ENCODE peak calls at places on chromosomes 5 and 9, in eight cellular contexts. One of them, this sample, is unnamed.

GRCh38 chr5:93793159-93793781 is 51.9 kb upstream of the POU5F2 start:
- DNase-seq in H9: no peak
- DNase-seq in bronchial epithelial cell: peak; percentile 19
- DNase-seq in type B pancreatic cell: no peak
- DNase-seq in natural killer cell: no peak
- DNase-seq in glutamatergic neuron: no peak
- DNase-seq in tibial artery: no peak
- DNase-seq in OCI-LY7: no peak
- DNase-seq in this sample: no peak

GRCh38 chr9:130034570-130034969 is 8.4 kb downstream of the FNBP1 start:
- DNase-seq in natural killer cell: no peak
- DNase-seq in bronchial epithelial cell: peak; percentile 75
- DNase-seq in type B pancreatic cell: no peak
- DNase-seq in OCI-LY7: no peak
- DNase-seq in glutamatergic neuron: no peak
- DNase-seq in H9: no peak
- DNase-seq in tibial artery: no peak
- DNase-seq in this sample: no peak

GRCh38 chr5:165321912-165322311 is 1816.5 kb downstream of the MAT2B start:
- DNase-seq in glutamatergic neuron: no peak
- DNase-seq in natural killer cell: no peak
- DNase-seq in H9: no peak
- DNase-seq in bronchial epithelial cell: peak; percentile 93
- DNase-seq in tibial artery: no peak
- DNase-seq in type B pancreatic cell: no peak
- DNase-seq in OCI-LY7: no peak
- DNase-seq in this sample: no peak

GRCh38 chr5:113061851-113062631 is 85.4 kb downstream of the DCP2 start:
- DNase-seq in bronchial epithelial cell: peak; percentile 35
- DNase-seq in OCI-LY7: no peak
- DNase-seq in glutamatergic neuron: no peak
- DNase-seq in H9: peak; percentile 1
- DNase-seq in tibial artery: no peak
- DNase-seq in type B pancreatic cell: no peak
- DNase-seq in natural killer cell: no peak
- DNase-seq in this sample: no peak

GRCh38 chr5:78345485-78345884 is 14.9 kb upstream of the SCAMP1 start:
- DNase-seq in OCI-LY7: no peak
- DNase-seq in type B pancreatic cell: no peak
- DNase-seq in H9: no peak
- DNase-seq in glutamatergic neuron: no peak
- DNase-seq in bronchial epithelial cell: peak; percentile 37
- DNase-seq in tibial artery: no peak
- DNase-seq in natural killer cell: no peak
- DNase-seq in this sample: no peak

GRCh38 chr5:151020304-151021031 is at the start of gene GPX3:
- DNase-seq in natural killer cell: peak; percentile 22
- DNase-seq in glutamatergic neuron: peak; percentile 85
- DNase-seq in tibial artery: peak; percentile 99
- DNase-seq in type B pancreatic cell: peak; percentile 80
- DNase-seq in bronchial epithelial cell: peak; percentile 67
- DNase-seq in H9: peak; percentile 94
- DNase-seq in OCI-LY7: no peak
- DNase-seq in this sample: peak; percentile 41

GRCh38 chr5:59893436-59894227 is at the start of gene PDE4D:
- DNase-seq in OCI-LY7: no peak
- DNase-seq in glutamatergic neuron: peak; percentile 72
- DNase-seq in bronchial epithelial cell: peak; percentile 48
- DNase-seq in type B pancreatic cell: peak; percentile 82
- DNase-seq in natural killer cell: no peak
- DNase-seq in tibial artery: peak; percentile 81
- DNase-seq in H9: peak; percentile 88
- DNase-seq in this sample: no peak

GRCh38 chr9:129324808-129325491 is 146.9 kb upstream of the IER5L start:
- DNase-seq in natural killer cell: no peak
- DNase-seq in glutamatergic neuron: no peak
- DNase-seq in bronchial epithelial cell: no peak
- DNase-seq in type B pancreatic cell: no peak
- DNase-seq in OCI-LY7: no peak
- DNase-seq in tibial artery: no peak
- DNase-seq in H9: no peak
- DNase-seq in this sample: no peak

GRCh38 chr5:34586117-34586885 is 69.8 kb upstream of the RAI14 start:
- DNase-seq in H9: no peak
- DNase-seq in bronchial epithelial cell: peak; percentile 100
- DNase-seq in type B pancreatic cell: no peak
- DNase-seq in glutamatergic neuron: no peak
- DNase-seq in OCI-LY7: no peak
- DNase-seq in natural killer cell: no peak
- DNase-seq in tibial artery: no peak
- DNase-seq in this sample: no peak

GRCh38 chr9:22682536-22683392 is 236.1 kb downstream of the DMRTA1 start:
- DNase-seq in type B pancreatic cell: no peak
- DNase-seq in bronchial epithelial cell: peak; percentile 51
- DNase-seq in tibial artery: no peak
- DNase-seq in OCI-LY7: peak; percentile 12
- DNase-seq in natural killer cell: no peak
- DNase-seq in H9: no peak
- DNase-seq in glutamatergic neuron: no peak
- DNase-seq in this sample: no peak

GRCh38 chr5:135158982-135159381 is 125.0 kb upstream of the PITX1 start:
- DNase-seq in tibial artery: no peak
- DNase-seq in type B pancreatic cell: peak; percentile 39
- DNase-seq in glutamatergic neuron: no peak
- DNase-seq in OCI-LY7: no peak
- DNase-seq in H9: no peak
- DNase-seq in bronchial epithelial cell: no peak
- DNase-seq in natural killer cell: no peak
- DNase-seq in this sample: no peak

DNA sequence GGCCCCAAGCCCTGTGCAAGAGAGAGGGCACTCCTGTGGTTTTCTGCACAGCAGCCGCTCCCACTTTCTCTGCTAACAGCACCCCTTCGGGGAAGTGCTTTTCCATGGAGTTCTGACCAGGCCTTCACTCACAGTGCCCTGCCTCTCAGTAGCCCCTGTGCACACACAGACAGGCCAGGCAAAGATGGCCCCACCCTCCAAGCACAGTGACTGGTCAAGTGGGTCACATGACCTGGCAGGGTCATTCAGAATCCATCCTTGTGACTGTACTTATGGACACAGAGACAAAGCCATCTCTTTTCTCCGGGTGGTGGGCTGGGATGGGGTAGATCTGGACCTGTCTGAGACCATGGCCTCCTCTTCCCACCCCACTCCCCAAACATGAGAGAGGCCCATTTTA is 82.5 kb downstream of the PSD2 start:
- DNase-seq in bronchial epithelial cell: no peak
- DNase-seq in tibial artery: no peak
- DNase-seq in natural killer cell: no peak
- DNase-seq in type B pancreatic cell: no peak
- DNase-seq in H9: no peak
- DNase-seq in glutamatergic neuron: no peak
- DNase-seq in OCI-LY7: no peak
- DNase-seq in this sample: no peak
- TF ChIP-seq CTCF in bronchial epithelial cell: no peak
- TF ChIP-seq CTCF in tibial artery: no peak
- TF ChIP-seq CTCF in natural killer cell: no peak
- TF ChIP-seq CTCF in type B pancreatic cell: no peak
- TF ChIP-seq CTCF in H9: no peak
- TF ChIP-seq CTCF in glutamatergic neuron: no peak
- TF ChIP-seq CTCF in OCI-LY7: no peak
- TF ChIP-seq CTCF in this sample: no peak

DNA sequence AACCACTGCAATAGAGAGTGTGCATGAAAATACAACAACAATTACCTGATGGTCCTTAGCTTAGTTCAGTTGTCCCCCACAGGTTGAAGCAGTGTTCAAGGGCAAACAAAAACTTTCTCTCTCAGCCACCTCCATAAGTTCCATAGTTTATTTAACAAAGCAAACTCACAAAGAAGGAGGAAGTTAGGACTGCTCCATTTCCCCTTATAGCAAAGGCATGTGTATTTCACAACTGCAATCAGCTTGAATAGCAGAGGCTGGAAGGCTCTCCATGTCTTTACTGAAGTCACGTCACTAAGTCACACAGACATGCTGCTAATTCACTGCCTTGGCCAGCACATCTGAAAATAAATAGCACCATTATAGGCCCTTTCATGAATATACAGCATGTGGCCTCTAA is 43.3 kb downstream of the DOCK8 start:
- DNase-seq in tibial artery: no peak
- DNase-seq in bronchial epithelial cell: no peak
- DNase-seq in OCI-LY7: no peak
- DNase-seq in glutamatergic neuron: no peak
- DNase-seq in H9: no peak
- DNase-seq in natural killer cell: no peak
- DNase-seq in type B pancreatic cell: no peak
- DNase-seq in this sample: no peak
- TF ChIP-seq CTCF in tibial artery: no peak
- TF ChIP-seq CTCF in bronchial epithelial cell: no peak
- TF ChIP-seq CTCF in OCI-LY7: no peak
- TF ChIP-seq CTCF in glutamatergic neuron: no peak
- TF ChIP-seq CTCF in H9: no peak
- TF ChIP-seq CTCF in natural killer cell: no peak
- TF ChIP-seq CTCF in type B pancreatic cell: no peak
- TF ChIP-seq CTCF in this sample: no peak

GRCh38 chr5:108930107-108930506 is 182.4 kb downstream of the FER start:
- DNase-seq in glutamatergic neuron: no peak
- DNase-seq in OCI-LY7: no peak
- DNase-seq in bronchial epithelial cell: no peak
- DNase-seq in type B pancreatic cell: no peak
- DNase-seq in tibial artery: no peak
- DNase-seq in H9: no peak
- DNase-seq in natural killer cell: no peak
- DNase-seq in this sample: no peak

GRCh38 chr5:108925073-108925472 is 177.4 kb downstream of the FER start:
- DNase-seq in OCI-LY7: no peak
- DNase-seq in bronchial epithelial cell: no peak
- DNase-seq in tibial artery: no peak
- DNase-seq in natural killer cell: no peak
- DNase-seq in glutamatergic neuron: no peak
- DNase-seq in type B pancreatic cell: no peak
- DNase-seq in H9: no peak
- DNase-seq in this sample: no peak

GRCh38 chr5:108919591-108920326 is 172.1 kb downstream of the FER start:
- DNase-seq in H9: no peak
- DNase-seq in glutamatergic neuron: no peak
- DNase-seq in type B pancreatic cell: no peak
- DNase-seq in natural killer cell: no peak
- DNase-seq in bronchial epithelial cell: no peak
- DNase-seq in OCI-LY7: peak; percentile 3
- DNase-seq in tibial artery: no peak
- DNase-seq in this sample: no peak

DNA sequence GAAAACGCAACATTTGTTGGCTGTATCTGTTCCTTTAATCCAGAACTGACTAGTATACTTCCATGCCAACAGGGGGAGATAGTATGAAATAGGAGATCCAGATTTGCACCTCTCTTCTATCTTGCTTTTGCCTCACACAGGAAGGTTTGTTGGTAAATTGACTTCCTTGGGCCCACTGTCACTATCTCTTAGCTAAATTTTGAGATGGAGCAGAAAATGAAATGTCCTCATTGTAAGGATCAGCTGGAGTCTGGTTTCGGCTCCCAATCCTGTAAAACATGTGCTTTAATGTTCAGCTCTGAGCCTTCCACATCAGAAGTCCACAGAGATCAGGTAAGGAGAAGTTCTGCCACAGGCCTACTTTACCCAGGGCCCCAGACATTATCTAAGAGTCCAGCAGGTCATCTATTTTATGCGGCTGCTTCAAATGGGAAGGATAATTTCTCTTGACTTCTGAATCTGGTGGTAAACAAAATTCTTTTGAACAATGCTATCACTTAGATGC is 176.8 kb downstream of the FER start:
- DNase-seq in H9: no peak
- DNase-seq in bronchial epithelial cell: no peak
- DNase-seq in OCI-LY7: peak; percentile 35
- DNase-seq in glutamatergic neuron: no peak
- DNase-seq in tibial artery: no peak
- DNase-seq in natural killer cell: no peak
- DNase-seq in type B pancreatic cell: no peak
- DNase-seq in this sample: no peak
- TF ChIP-seq CTCF in H9: peak; percentile 52
- TF ChIP-seq CTCF in bronchial epithelial cell: no peak
- TF ChIP-seq CTCF in OCI-LY7: peak; percentile 52
- TF ChIP-seq CTCF in glutamatergic neuron: peak; percentile 24
- TF ChIP-seq CTCF in tibial artery: no peak
- TF ChIP-seq CTCF in natural killer cell: no peak
- TF ChIP-seq CTCF in type B pancreatic cell: peak; percentile 46
- TF ChIP-seq CTCF in this sample: no peak

GRCh38 chr9:107153336-107153735 is 129.7 kb upstream of the RAD23B start:
- DNase-seq in OCI-LY7: no peak
- DNase-seq in type B pancreatic cell: no peak
- DNase-seq in glutamatergic neuron: no peak
- DNase-seq in tibial artery: no peak
- DNase-seq in natural killer cell: no peak
- DNase-seq in bronchial epithelial cell: no peak
- DNase-seq in H9: no peak
- DNase-seq in this sample: no peak

GRCh38 chr9:107158321-107158720 is 124.8 kb upstream of the RAD23B start:
- DNase-seq in natural killer cell: no peak
- DNase-seq in OCI-LY7: peak; percentile 28
- DNase-seq in tibial artery: no peak
- DNase-seq in type B pancreatic cell: no peak
- DNase-seq in glutamatergic neuron: peak; percentile 23
- DNase-seq in bronchial epithelial cell: peak; percentile 26
- DNase-seq in H9: peak; percentile 78
- DNase-seq in this sample: no peak

GRCh38 chr9:107154766-107155165 is 128.3 kb upstream of the RAD23B start:
- DNase-seq in tibial artery: no peak
- DNase-seq in type B pancreatic cell: no peak
- DNase-seq in OCI-LY7: no peak
- DNase-seq in H9: no peak
- DNase-seq in bronchial epithelial cell: no peak
- DNase-seq in glutamatergic neuron: no peak
- DNase-seq in natural killer cell: no peak
- DNase-seq in this sample: no peak

GRCh38 chr9:107154291-107154690 is 128.8 kb upstream of the RAD23B start:
- DNase-seq in H9: no peak
- DNase-seq in glutamatergic neuron: no peak
- DNase-seq in tibial artery: no peak
- DNase-seq in bronchial epithelial cell: no peak
- DNase-seq in OCI-LY7: no peak
- DNase-seq in type B pancreatic cell: no peak
- DNase-seq in natural killer cell: no peak
- DNase-seq in this sample: no peak

DNA sequence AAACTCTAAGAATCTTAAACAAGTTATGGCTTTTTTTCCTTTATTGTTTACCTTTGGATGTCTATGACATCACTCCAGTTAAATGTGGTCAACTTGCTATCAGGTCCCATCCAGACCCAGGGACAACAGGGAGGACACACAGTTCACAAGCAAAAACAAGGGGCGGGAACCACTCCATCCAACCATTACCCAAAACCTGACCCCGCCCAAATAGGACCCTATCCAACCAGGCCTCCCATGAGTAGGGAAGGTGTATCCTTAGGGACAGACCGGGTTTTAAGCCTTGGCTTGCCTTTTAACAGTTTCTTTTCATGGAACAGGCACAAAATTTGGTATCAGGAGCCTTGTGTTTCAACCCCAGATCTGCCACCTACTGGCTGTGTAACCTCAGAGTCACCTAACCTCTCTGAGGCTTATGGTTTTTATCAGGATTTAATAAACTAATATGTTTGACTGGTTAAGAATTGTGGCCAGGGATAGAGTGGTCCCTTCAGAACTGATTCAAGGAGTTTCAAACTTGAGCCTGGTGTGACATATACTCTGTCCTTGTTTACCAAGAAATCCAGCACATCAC is 127.7 kb upstream of the RAD23B start:
- DNase-seq in tibial artery: no peak
- DNase-seq in OCI-LY7: peak; percentile 3
- DNase-seq in bronchial epithelial cell: no peak
- DNase-seq in glutamatergic neuron: no peak
- DNase-seq in H9: peak; percentile 34
- DNase-seq in type B pancreatic cell: no peak
- DNase-seq in natural killer cell: no peak
- DNase-seq in this sample: no peak
- TF ChIP-seq CTCF in tibial artery: no peak
- TF ChIP-seq CTCF in OCI-LY7: peak; percentile 52
- TF ChIP-seq CTCF in bronchial epithelial cell: peak; percentile 19
- TF ChIP-seq CTCF in glutamatergic neuron: no peak
- TF ChIP-seq CTCF in H9: peak; percentile 54
- TF ChIP-seq CTCF in type B pancreatic cell: no peak
- TF ChIP-seq CTCF in natural killer cell: no peak
- TF ChIP-seq CTCF in this sample: no peak

This sample was measured in activated B cell treated with CpG ODN at 0.5 μM for 24 hours.